ENCODE peak calls at places on chromosomes 6 and 20, in five cellular contexts. X, U, E, N and R are unnamed samples.
A peak's percentile ranks its signal among the peaks of the same experiment; 100 is the strongest.

GRCh38 chr6:80468398-80468797 is 361.9 kb downstream of the BCKDHB start:
- DNase-seq in X (peak; percentile 53), U (no peak), E (no peak), N (no peak), R (peak; percentile 55)

GRCh38 chr6:112841553-112842337 is 494.6 kb downstream of the RFPL4B start:
- DNase-seq in X (no peak), U (no peak), E (no peak), N (no peak), R (no peak)

GRCh38 chr6:107489636-107490567 is at the start of gene SOBP:
- DNase-seq in X (peak; percentile 54), U (peak; percentile 47), E (peak; percentile 70), N (peak; percentile 66), R (no peak)

GRCh38 chr6:43083041-43083669 is 7.0 kb downstream of the PTK7 start:
- DNase-seq in X (no peak), U (no peak), E (no peak), N (no peak), R (no peak)

GRCh38 chr6:163147988-163148387 is 266.5 kb upstream of the QKI start:
- DNase-seq in X (no peak), U (no peak), E (no peak), N (no peak), R (no peak)

GRCh38 chr20:15656124-15656523 is 917.1 kb downstream of the KIF16B start:
- DNase-seq in X (peak; percentile 17), U (peak; percentile 33), E (no peak), N (no peak), R (no peak)

GRCh38 chr6:38708483-38708882 is 5.5 kb upstream of the GLO1 start:
- DNase-seq in X (peak; percentile 71), U (no peak), E (no peak), N (no peak), R (no peak)

GRCh38 chr6:2480267-2480966 is 235.0 kb upstream of the GMDS start:
- DNase-seq in X (no peak), U (no peak), E (peak; percentile 85), N (no peak), R (no peak)

GRCh38 chr6:35311390-35312075 is 13.9 kb downstream of the DEF6 start:
- DNase-seq in X (no peak), U (no peak), E (no peak), N (peak; percentile 71), R (peak; percentile 34)

GRCh38 chr6:96065211-96065610 is 49.4 kb downstream of the FUT9 start:
- DNase-seq in X (no peak), U (no peak), E (no peak), N (no peak), R (no peak)

GRCh38 chr20:48921883-48922867 is 664 bp downstream of the ARFGEF2 start:
- DNase-seq in X (peak; percentile 36), U (peak; percentile 34), E (no peak), N (no peak), R (peak; percentile 63)
- H3K27ac ChIP-seq in X (peak overlapping the region; percentile 94), U (peak overlapping the region; percentile 70), E (peak overlapping the region; percentile 99), N (peak overlapping the region; percentile 90), R (peak overlapping the region; percentile 99)

GRCh38 chr6:99602519-99603420 is 3.9 kb upstream of the PRDM13 start:
- DNase-seq in X (no peak), U (no peak), E (no peak), N (no peak), R (no peak)

GRCh38 chr6:99603421-99604160 is 3.0 kb upstream of the PRDM13 start:
- DNase-seq in X (peak; percentile 38), U (peak; percentile 8), E (no peak), N (peak; percentile 51), R (no peak)

GRCh38 chr6:99605074-99605726 is 1.4 kb upstream of the PRDM13 start:
- DNase-seq in X (no peak), U (no peak), E (no peak), N (no peak), R (no peak)

GRCh38 chr6:99605911-99606669 is 543 bp upstream of the PRDM13 start:
- DNase-seq in X (no peak), U (no peak), E (no peak), N (no peak), R (no peak)

GRCh38 chr6:99604161-99605073 is 2.2 kb upstream of the PRDM13 start:
- DNase-seq in X (no peak), U (no peak), E (no peak), N (no peak), R (no peak)
- H3K4me3 ChIP-seq in X (no peak overlapping the region), U (no peak overlapping the region), E (peak overlapping the region; percentile 16), N (peak overlapping the region; percentile 20), R (no peak overlapping the region)

GRCh38 chr6:5749666-5750215 is 257.0 kb downstream of the NRN1 start:
- DNase-seq in X (no peak), U (no peak), E (no peak), N (no peak), R (no peak)

GRCh38 chr6:5751525-5752252 is 255.0 kb downstream of the NRN1 start:
- DNase-seq in X (no peak), U (peak; percentile 23), E (peak; percentile 32), N (no peak), R (no peak)

GRCh38 chr6:5754904-5755303 is 251.8 kb downstream of the NRN1 start:
- DNase-seq in X (no peak), U (no peak), E (no peak), N (no peak), R (no peak)

GRCh38 chr6:5752282-5752681 is 254.4 kb downstream of the NRN1 start:
- DNase-seq in X (peak; percentile 7), U (peak; percentile 82), E (peak; percentile 76), N (no peak), R (no peak)

GRCh38 chr6:5753187-5753586 is 253.5 kb downstream of the NRN1 start:
- DNase-seq in X (no peak), U (no peak), E (no peak), N (no peak), R (no peak)
- H3K9me3 ChIP-seq in X (peaks cover 2% of the 10 kb centered on the region), U (peaks cover 3% of the 10 kb centered on the region), E (no peaks in the 10 kb centered on the region), N (no peaks in the 10 kb centered on the region), R (no peaks in the 10 kb centered on the region)

GRCh38 chr20:22575737-22576136 is 8.6 kb downstream of the FOXA2 start:
- DNase-seq in X (no peak), U (no peak), E (no peak), N (no peak), R (no peak)
- H3K27ac ChIP-seq in X (no peak overlapping the region), U (no peak overlapping the region), E (no peak overlapping the region), N (no peak overlapping the region), R (no peak overlapping the region)

GRCh38 chr6:89501239-89501638 is 68.3 kb downstream of the ANKRD6 start:
- DNase-seq in X (no peak), U (no peak), E (peak; percentile 14), N (no peak), R (no peak)
- H3K4me3 ChIP-seq in X (no peak overlapping the region), U (no peak overlapping the region), E (no peak overlapping the region), N (no peak overlapping the region), R (no peak overlapping the region)

GRCh38 chr6:18019539-18020534 is 32.4 kb upstream of the KIF13A start:
- DNase-seq in X (no peak), U (no peak), E (peak; percentile 25), N (no peak), R (no peak)
- H3K9me3 ChIP-seq in X (no peaks in the 10 kb centered on the region), U (no peaks in the 10 kb centered on the region), E (no peaks in the 10 kb centered on the region), N (no peaks in the 10 kb centered on the region), R (no peaks in the 10 kb centered on the region)

DNA sequence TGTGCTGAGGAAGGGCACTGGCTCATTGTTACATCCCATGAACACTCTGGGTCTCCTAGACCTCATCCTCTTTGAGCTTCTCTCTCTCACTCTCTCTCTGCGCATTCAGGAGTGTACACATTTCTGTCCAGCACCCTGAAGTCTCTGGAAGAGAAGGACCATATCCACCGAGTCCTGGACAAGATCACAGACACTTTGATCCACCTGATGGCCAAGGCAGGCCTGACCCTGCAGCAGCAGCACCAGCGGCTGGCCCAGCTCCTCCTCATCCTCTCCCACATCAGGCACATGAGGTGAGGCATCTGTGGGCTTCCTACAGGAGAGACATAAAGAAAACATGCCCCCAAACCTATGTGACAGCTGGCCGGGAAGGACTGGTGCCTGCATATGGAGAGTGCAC is 286.8 kb downstream of the ESR1 start:
- DNase-seq in X (no peak), U (no peak), E (no peak), N (no peak), R (no peak)
- H3K27ac ChIP-seq in X (peak overlapping the region; percentile 74), U (peak overlapping the region; percentile 87), E (no peak overlapping the region), N (no peak overlapping the region), R (no peak overlapping the region)

GRCh38 chr20:5364136-5364821 is 47.5 kb upstream of the PROKR2 start:
- DNase-seq in X (no peak), U (no peak), E (no peak), N (no peak), R (no peak)

GRCh38 chr20:5361176-5361575 is 44.4 kb upstream of the PROKR2 start:
- DNase-seq in X (no peak), U (no peak), E (no peak), N (no peak), R (no peak)

GRCh38 chr20:5369622-5370021 is 52.9 kb upstream of the PROKR2 start:
- DNase-seq in X (no peak), U (no peak), E (no peak), N (no peak), R (no peak)

GRCh38 chr20:5362771-5363170 is 46.0 kb upstream of the PROKR2 start:
- DNase-seq in X (no peak), U (no peak), E (no peak), N (no peak), R (no peak)

GRCh38 chr20:5364997-5365597 is 48.3 kb upstream of the PROKR2 start:
- DNase-seq in X (no peak), U (no peak), E (no peak), N (no peak), R (no peak)
- H3K4me3 ChIP-seq in X (no peak overlapping the region), U (no peak overlapping the region), E (no peak overlapping the region), N (no peak overlapping the region), R (no peak overlapping the region)

GRCh38 chr6:83756565-83756964 is 47.7 kb upstream of the SNAP91 start:
- DNase-seq in X (no peak), U (no peak), E (no peak), N (no peak), R (no peak)
- H3K9me3 ChIP-seq in X (no peaks in the 10 kb centered on the region), U (peaks cover 2% of the 10 kb centered on the region), E (no peaks in the 10 kb centered on the region), N (no peaks in the 10 kb centered on the region), R (no peaks in the 10 kb centered on the region)